ENCODE peak calls at places on chromosomes 4 and X, in four cellular contexts. Y is H1, S is H9, U is mesenchymal stem cell. F is an unnamed sample.

GRCh38 chrX:1394731-1395501 is 3.0 kb upstream of the SLC25A6 start:
- DNase-seq in Y (no peak), S (no peak), U (no peak), F (no peak)

GRCh38 chr4:95290702-95291101 is 258.1 kb downstream of the UNC5C start:
- DNase-seq in U (no peak), S (no peak), Y (no peak), F (no peak)

GRCh38 chrX:55260806-55261205 is 3.9 kb downstream of the PAGE3 start:
- DNase-seq in Y (no peak), U (no peak), S (no peak), F (no peak)

GRCh38 chrX:15269618-15270521 is at the start of gene ASB9:
- DNase-seq in S (peak; percentile 43), U (peak; percentile 62), Y (no peak), F (peak; percentile 45)

GRCh38 chr4:5863461-5864113 is 29.3 kb downstream of the CRMP1 start:
- DNase-seq in Y (no peak), S (no peak), U (peak; percentile 75), F (peak; percentile 4)

GRCh38 chr4:112302320-112303274 is 5.4 kb downstream of the ALPK1 start:
- DNase-seq in U (no peak), S (no peak), Y (no peak), F (no peak)

GRCh38 chrX:103585421-103586313 is at the start of gene TCEAL4:
- DNase-seq in U (peak; percentile 28), Y (no peak), S (peak; percentile 83), F (peak; percentile 40)

GRCh38 chrX:101931104-101931493 is 728 bp downstream of the ZMAT1 start:
- DNase-seq in U (no peak), Y (no peak), S (no peak), F (no peak)

GRCh38 chrX:115367956-115368355 is 78.4 kb downstream of the LUZP4 start:
- DNase-seq in Y (no peak), S (no peak), U (peak; percentile 34), F (no peak)

GRCh38 chrX:115364625-115365024 is 75.1 kb downstream of the LUZP4 start:
- DNase-seq in S (no peak), Y (no peak), U (no peak), F (no peak)

GRCh38 chrX:115372026-115372610 is 82.6 kb downstream of the LUZP4 start:
- DNase-seq in S (no peak), U (peak; percentile 84), Y (no peak), F (peak; percentile 87)

GRCh38 chrX:115366535-115366934 is 77.0 kb downstream of the LUZP4 start:
- DNase-seq in U (no peak), S (no peak), Y (no peak), F (no peak)

GRCh38 chrX:115367455-115367854 is 77.9 kb downstream of the LUZP4 start:
- DNase-seq in Y (no peak), S (no peak), U (peak; percentile 80), F (peak; percentile 1)
- H3K18ac ChIP-seq in Y (no peak overlapping the region), S (no peak overlapping the region), U (peak overlapping the region; percentile 21), F (no peak overlapping the region)

DNA sequence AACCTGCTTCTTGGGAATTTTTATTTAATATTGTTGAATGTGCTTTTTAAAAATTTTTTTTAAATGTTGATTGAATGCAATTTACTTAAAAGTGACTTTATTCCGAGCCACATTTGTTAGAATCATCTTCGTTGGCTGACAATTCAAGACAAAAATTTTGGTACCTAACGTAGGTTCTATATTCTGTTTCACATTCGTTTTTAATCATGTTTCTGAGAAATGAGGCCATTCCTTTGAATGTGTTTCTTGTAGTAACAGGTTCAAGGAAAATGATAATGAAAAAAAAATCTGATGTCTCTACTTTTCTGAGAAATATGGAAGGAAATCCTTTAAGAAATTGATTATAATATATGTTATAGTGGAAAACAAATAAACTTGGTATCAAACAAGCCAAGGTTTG is 92.3 kb upstream of the DCLK2 start:
- DNase-seq in Y (no peak), S (no peak), U (no peak), F (no peak)
- H3K18ac ChIP-seq in Y (no peak overlapping the region), S (no peak overlapping the region), U (no peak overlapping the region), F (no peak overlapping the region)

GRCh38 chr4:8177544-8177943 is 18.9 kb upstream of the ABLIM2 start:
- DNase-seq in U (no peak), Y (no peak), S (no peak), F (no peak)

GRCh38 chr4:8179074-8179473 is 20.0 kb upstream of the SH3TC1 start:
- DNase-seq in U (no peak), Y (no peak), S (no peak), F (no peak)

GRCh38 chr4:8179771-8180170 is 19.3 kb upstream of the SH3TC1 start:
- DNase-seq in Y (no peak), S (no peak), U (no peak), F (no peak)

GRCh38 chr4:8176547-8177399 is 18.2 kb upstream of the ABLIM2 start:
- DNase-seq in U (peak; percentile 73), S (peak; percentile 84), Y (peak; percentile 41), F (peak; percentile 82)

DNA sequence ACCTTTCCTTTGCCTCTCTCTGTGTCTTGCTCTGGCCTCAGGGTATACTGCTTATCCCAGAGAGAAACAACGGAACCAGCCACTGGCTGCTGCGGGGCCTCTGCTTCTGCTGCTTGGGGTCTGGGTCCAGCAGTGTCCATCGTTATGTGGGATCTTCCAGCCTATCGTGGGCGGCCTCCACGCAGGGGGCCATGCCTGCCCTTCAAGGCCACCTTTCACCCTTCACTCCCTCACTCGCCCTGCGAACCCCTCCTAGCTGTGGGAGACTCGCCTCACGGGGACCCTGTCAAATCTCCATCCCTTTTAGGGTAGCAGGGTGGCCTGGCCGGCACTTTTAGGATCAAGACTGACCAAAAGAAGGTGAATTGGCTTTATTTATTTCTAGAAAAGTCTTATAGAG is 19.3 kb upstream of the ABLIM2 start:
- DNase-seq in Y (no peak), U (no peak), S (no peak), F (no peak)
- H3K18ac ChIP-seq in Y (no peak overlapping the region), U (no peak overlapping the region), S (no peak overlapping the region), F (no peak overlapping the region)

GRCh38 chrX:11750051-11750450 is 8.0 kb upstream of the MSL3 start:
- DNase-seq in S (no peak), Y (no peak), U (no peak), F (no peak)

GRCh38 chrX:11753668-11754067 is 4.4 kb upstream of the MSL3 start:
- DNase-seq in Y (no peak), S (no peak), U (no peak), F (no peak)

GRCh38 chrX:11751261-11751660 is 6.8 kb upstream of the MSL3 start:
- DNase-seq in S (no peak), Y (no peak), U (no peak), F (no peak)

GRCh38 chrX:11754958-11755645 is 2.9 kb upstream of the MSL3 start:
- DNase-seq in S (no peak), U (no peak), Y (no peak), F (no peak)

GRCh38 chrX:11750694-11751093 is 7.3 kb upstream of the MSL3 start:
- DNase-seq in S (no peak), Y (no peak), U (no peak), F (no peak)
- H3K18ac ChIP-seq in S (no peak overlapping the region), Y (no peak overlapping the region), U (no peak overlapping the region), F (no peak overlapping the region)

GRCh38 chr4:7754565-7755262 is 184.9 kb downstream of the AFAP1 start:
- DNase-seq in U (no peak), Y (no peak), S (no peak), F (no peak)
- H3K18ac ChIP-seq in U (no peak overlapping the region), Y (no peak overlapping the region), S (no peak overlapping the region), F (no peak overlapping the region)

GRCh38 chr4:8168232-8168631 is 9.6 kb upstream of the ABLIM2 start:
- DNase-seq in Y (no peak), U (no peak), S (no peak), F (no peak)

GRCh38 chr4:8168832-8169598 is 10.4 kb upstream of the ABLIM2 start:
- DNase-seq in S (no peak), Y (no peak), U (no peak), F (no peak)

GRCh38 chr4:8165374-8165896 is 6.8 kb upstream of the ABLIM2 start:
- DNase-seq in S (no peak), Y (no peak), U (no peak), F (no peak)

GRCh38 chr4:8167815-8168214 is 9.2 kb upstream of the ABLIM2 start:
- DNase-seq in U (peak; percentile 19), S (no peak), Y (no peak), F (no peak)

DNA sequence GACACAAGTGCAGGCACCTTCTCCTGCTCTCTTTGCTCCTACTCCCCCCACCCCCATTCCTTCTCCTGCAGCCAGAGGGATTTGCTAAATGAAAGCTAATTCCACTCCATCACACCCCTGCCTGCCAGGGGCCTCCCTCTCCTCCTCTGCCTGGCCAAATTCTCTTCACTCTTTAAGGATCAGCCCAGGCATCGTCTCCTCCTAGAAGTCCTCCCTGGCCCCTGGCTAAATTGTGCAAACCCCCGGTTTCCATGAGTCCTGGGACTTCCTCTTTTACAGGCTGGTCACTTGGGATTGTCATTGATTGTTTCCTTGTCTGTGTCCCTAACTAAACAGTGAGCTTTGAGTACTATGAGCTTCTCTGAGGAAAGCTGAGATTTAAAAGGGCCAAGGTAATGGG is 8.7 kb upstream of the ABLIM2 start:
- DNase-seq in U (no peak), S (no peak), Y (no peak), F (no peak)
- H3K18ac ChIP-seq in U (no peak overlapping the region), S (no peak overlapping the region), Y (no peak overlapping the region), F (no peak overlapping the region)

GRCh38 chr4:148757171-148757570 is 315.0 kb upstream of the NR3C2 start:
- DNase-seq in S (no peak), U (no peak), Y (no peak), F (no peak)
- H3K18ac ChIP-seq in S (no peak overlapping the region), U (no peak overlapping the region), Y (no peak overlapping the region), F (no peak overlapping the region)

DNA sequence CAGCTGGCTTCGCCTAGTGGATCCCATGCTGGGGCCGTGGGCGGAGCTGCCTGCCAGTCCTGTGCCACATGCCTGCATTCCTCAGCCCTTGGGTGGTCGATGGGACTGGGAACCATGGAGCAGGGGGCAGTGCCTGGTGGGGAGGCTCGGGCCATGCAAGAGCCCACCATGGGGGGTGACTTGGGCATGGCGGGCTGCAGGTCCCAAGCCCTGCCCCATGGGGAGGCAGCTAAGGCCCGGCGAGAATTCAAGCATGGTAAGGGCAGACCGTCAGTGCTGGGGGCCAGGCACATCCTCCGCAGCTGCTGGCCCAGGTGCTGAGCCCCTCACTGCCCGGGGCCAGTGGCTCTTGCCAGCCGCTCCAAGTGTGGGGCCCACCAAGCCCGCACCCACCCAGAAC is 262.6 kb downstream of the CENPC start:
- DNase-seq in U (no peak), Y (no peak), S (no peak), F (no peak)
- H3K18ac ChIP-seq in U (no peak overlapping the region), Y (no peak overlapping the region), S (no peak overlapping the region), F (no peak overlapping the region)

DNA sequence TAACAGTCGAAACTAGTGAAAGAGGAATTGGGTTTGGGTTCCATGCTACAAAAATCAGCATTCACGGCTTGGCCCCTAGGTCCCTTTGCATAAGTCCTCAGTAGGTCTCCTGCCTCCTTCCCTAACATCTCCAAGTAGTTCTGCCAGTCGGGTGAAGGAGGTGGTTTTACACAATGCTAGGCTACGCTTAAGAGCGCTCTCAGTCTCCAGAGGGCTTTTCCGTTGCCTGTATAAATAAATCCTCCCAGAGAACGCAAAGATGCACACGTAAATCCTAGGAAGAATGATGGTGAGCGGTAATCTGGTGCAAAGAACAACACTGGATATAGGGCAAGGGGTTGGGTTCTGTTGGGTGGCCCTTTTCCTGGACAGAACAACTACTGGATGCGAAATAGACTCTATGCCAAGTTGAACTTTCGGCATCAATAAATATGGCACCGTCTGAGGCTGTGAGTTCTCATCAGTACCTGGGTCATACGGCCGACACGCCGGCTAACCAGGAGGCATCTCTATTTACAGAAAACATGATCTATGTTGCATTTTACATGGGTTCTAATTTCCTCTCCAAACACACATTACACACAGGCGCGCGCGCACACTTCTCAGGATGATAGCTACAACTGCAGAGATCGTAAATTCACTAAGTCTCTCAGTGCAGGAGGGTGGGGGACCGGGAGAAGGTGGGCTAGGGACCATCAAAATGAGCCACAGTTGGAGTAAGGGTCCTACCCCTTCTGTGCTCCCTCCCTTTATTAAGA is 1.3 kb downstream of the CAMK2D start:
- DNase-seq in S (no peak), U (peak; percentile 72), Y (no peak), F (peak; percentile 54)
- H3K18ac ChIP-seq in S (no peak overlapping the region), U (peak overlapping the region; percentile 86), Y (no peak overlapping the region), F (peak overlapping the region; percentile 81)

F was measured in mesendoderm.